ENCODE peak calls at places on chromosomes 11 and 22, in eight cellular contexts. One of them, this sample, is unnamed.

GRCh38 chr11:120532511-120533196 is 21.1 kb downstream of the GRIK4 start:
- DNase-seq in SK-N-SH: no peak
- DNase-seq in cardiac fibroblast: peak; percentile 41
- DNase-seq in CD8-positive, alpha-beta T cell: no peak
- DNase-seq in astrocyte of the spinal cord: peak; percentile 29
- DNase-seq in A673: no peak
- DNase-seq in heart left ventricle: no peak
- DNase-seq in NB4: no peak
- DNase-seq in this sample: no peak

GRCh38 chr11:14423633-14424032 is 64.7 kb upstream of the RRAS2 start:
- DNase-seq in SK-N-SH: no peak
- DNase-seq in cardiac fibroblast: peak; percentile 73
- DNase-seq in CD8-positive, alpha-beta T cell: no peak
- DNase-seq in astrocyte of the spinal cord: peak; percentile 64
- DNase-seq in A673: no peak
- DNase-seq in heart left ventricle: no peak
- DNase-seq in NB4: peak; percentile 64
- DNase-seq in this sample: no peak

GRCh38 chr22:30694638-30695350 is at the start of gene OSBP2:
- DNase-seq in SK-N-SH: peak; percentile 93
- DNase-seq in cardiac fibroblast: no peak
- DNase-seq in CD8-positive, alpha-beta T cell: peak; percentile 57
- DNase-seq in astrocyte of the spinal cord: no peak
- DNase-seq in A673: peak; percentile 23
- DNase-seq in heart left ventricle: peak; percentile 22
- DNase-seq in NB4: no peak
- DNase-seq in this sample: no peak

GRCh38 chr11:1087961-1088926 is 13.6 kb downstream of the MUC2 start:
- DNase-seq in SK-N-SH: no peak
- DNase-seq in cardiac fibroblast: no peak
- DNase-seq in CD8-positive, alpha-beta T cell: no peak
- DNase-seq in astrocyte of the spinal cord: no peak
- DNase-seq in A673: no peak
- DNase-seq in heart left ventricle: no peak
- DNase-seq in NB4: no peak
- DNase-seq in this sample: no peak

GRCh38 chr22:34429314-34429713 is 509.0 kb upstream of the LARGE1 start:
- DNase-seq in SK-N-SH: no peak
- DNase-seq in cardiac fibroblast: no peak
- DNase-seq in CD8-positive, alpha-beta T cell: no peak
- DNase-seq in astrocyte of the spinal cord: no peak
- DNase-seq in A673: no peak
- DNase-seq in heart left ventricle: no peak
- DNase-seq in NB4: peak; percentile 11
- DNase-seq in this sample: no peak

GRCh38 chr22:50314455-50315288 is 7.2 kb upstream of the PLXNB2 start:
- DNase-seq in SK-N-SH: peak; percentile 22
- DNase-seq in cardiac fibroblast: no peak
- DNase-seq in CD8-positive, alpha-beta T cell: peak; percentile 86
- DNase-seq in astrocyte of the spinal cord: no peak
- DNase-seq in A673: no peak
- DNase-seq in heart left ventricle: peak; percentile 43
- DNase-seq in NB4: peak; percentile 80
- DNase-seq in this sample: no peak

GRCh38 chr11:128532016-128532570 is 55.3 kb downstream of the ETS1 start:
- DNase-seq in SK-N-SH: no peak
- DNase-seq in cardiac fibroblast: no peak
- DNase-seq in CD8-positive, alpha-beta T cell: no peak
- DNase-seq in astrocyte of the spinal cord: no peak
- DNase-seq in A673: no peak
- DNase-seq in heart left ventricle: no peak
- DNase-seq in NB4: no peak
- DNase-seq in this sample: no peak

GRCh38 chr11:34512810-34513673 is 552 bp downstream of the ELF5 start:
- DNase-seq in SK-N-SH: peak; percentile 78
- DNase-seq in cardiac fibroblast: peak; percentile 68
- DNase-seq in CD8-positive, alpha-beta T cell: peak; percentile 58
- DNase-seq in astrocyte of the spinal cord: peak; percentile 22
- DNase-seq in A673: peak; percentile 89
- DNase-seq in heart left ventricle: no peak
- DNase-seq in NB4: peak; percentile 67
- DNase-seq in this sample: no peak

GRCh38 chr11:33262016-33262638 is 4.9 kb downstream of the HIPK3 start:
- DNase-seq in SK-N-SH: no peak
- DNase-seq in cardiac fibroblast: peak; percentile 36
- DNase-seq in CD8-positive, alpha-beta T cell: no peak
- DNase-seq in astrocyte of the spinal cord: peak; percentile 19
- DNase-seq in A673: no peak
- DNase-seq in heart left ventricle: no peak
- DNase-seq in NB4: peak; percentile 34
- DNase-seq in this sample: no peak

GRCh38 chr11:60428517-60428916 is 855 bp upstream of the MS4A5 start:
- DNase-seq in SK-N-SH: no peak
- DNase-seq in cardiac fibroblast: peak; percentile 0
- DNase-seq in CD8-positive, alpha-beta T cell: no peak
- DNase-seq in astrocyte of the spinal cord: no peak
- DNase-seq in A673: peak; percentile 5
- DNase-seq in heart left ventricle: no peak
- DNase-seq in NB4: peak; percentile 7
- DNase-seq in this sample: no peak

GRCh38 chr22:20254975-20255946 is 12.9 kb downstream of the RTN4R start:
- DNase-seq in SK-N-SH: peak; percentile 57
- DNase-seq in cardiac fibroblast: no peak
- DNase-seq in CD8-positive, alpha-beta T cell: no peak
- DNase-seq in astrocyte of the spinal cord: no peak
- DNase-seq in A673: no peak
- DNase-seq in heart left ventricle: no peak
- DNase-seq in NB4: peak; percentile 23
- DNase-seq in this sample: no peak

GRCh38 chr11:86902345-86902744 is 52.9 kb downstream of the FZD4 start:
- DNase-seq in SK-N-SH: peak; percentile 40
- DNase-seq in cardiac fibroblast: no peak
- DNase-seq in CD8-positive, alpha-beta T cell: no peak
- DNase-seq in astrocyte of the spinal cord: no peak
- DNase-seq in A673: no peak
- DNase-seq in heart left ventricle: no peak
- DNase-seq in NB4: no peak
- DNase-seq in this sample: no peak

GRCh38 chr11:118079507-118079906 is 2.6 kb downstream of the TMPRSS4 start:
- DNase-seq in SK-N-SH: no peak
- DNase-seq in cardiac fibroblast: no peak
- DNase-seq in CD8-positive, alpha-beta T cell: no peak
- DNase-seq in astrocyte of the spinal cord: no peak
- DNase-seq in A673: no peak
- DNase-seq in heart left ventricle: no peak
- DNase-seq in NB4: no peak
- DNase-seq in this sample: no peak

GRCh38 chr22:49948958-49949913 is 11.3 kb upstream of the PIM3 start:
- DNase-seq in SK-N-SH: no peak
- DNase-seq in cardiac fibroblast: no peak
- DNase-seq in CD8-positive, alpha-beta T cell: no peak
- DNase-seq in astrocyte of the spinal cord: no peak
- DNase-seq in A673: no peak
- DNase-seq in heart left ventricle: no peak
- DNase-seq in NB4: no peak
- DNase-seq in this sample: no peak

GRCh38 chr11:88194990-88195389 is 19.7 kb upstream of the RAB38 start:
- DNase-seq in SK-N-SH: no peak
- DNase-seq in cardiac fibroblast: no peak
- DNase-seq in CD8-positive, alpha-beta T cell: no peak
- DNase-seq in astrocyte of the spinal cord: no peak
- DNase-seq in A673: no peak
- DNase-seq in heart left ventricle: no peak
- DNase-seq in NB4: no peak
- DNase-seq in this sample: no peak

GRCh38 chr11:61071208-61071681 is 31.0 kb upstream of the CD5 start:
- DNase-seq in SK-N-SH: no peak
- DNase-seq in cardiac fibroblast: no peak
- DNase-seq in CD8-positive, alpha-beta T cell: peak; percentile 83
- DNase-seq in astrocyte of the spinal cord: no peak
- DNase-seq in A673: no peak
- DNase-seq in heart left ventricle: no peak
- DNase-seq in NB4: peak; percentile 42
- DNase-seq in this sample: no peak

GRCh38 chr11:2793781-2794418 is 91.7 kb downstream of the CDKN1C start:
- DNase-seq in SK-N-SH: no peak
- DNase-seq in cardiac fibroblast: no peak
- DNase-seq in CD8-positive, alpha-beta T cell: no peak
- DNase-seq in astrocyte of the spinal cord: no peak
- DNase-seq in A673: no peak
- DNase-seq in heart left ventricle: peak; percentile 2
- DNase-seq in NB4: no peak
- DNase-seq in this sample: no peak

GRCh38 chr11:124841765-124842700 is 23.2 kb upstream of the ROBO3 start:
- DNase-seq in SK-N-SH: no peak
- DNase-seq in cardiac fibroblast: no peak
- DNase-seq in CD8-positive, alpha-beta T cell: no peak
- DNase-seq in astrocyte of the spinal cord: no peak
- DNase-seq in A673: no peak
- DNase-seq in heart left ventricle: no peak
- DNase-seq in NB4: no peak
- DNase-seq in this sample: no peak

GRCh38 chr11:61555051-61555969 is 25.6 kb downstream of the SYT7 start:
- DNase-seq in SK-N-SH: peak; percentile 90
- DNase-seq in cardiac fibroblast: no peak
- DNase-seq in CD8-positive, alpha-beta T cell: no peak
- DNase-seq in astrocyte of the spinal cord: no peak
- DNase-seq in A673: peak; percentile 52
- DNase-seq in heart left ventricle: no peak
- DNase-seq in NB4: peak; percentile 26
- DNase-seq in this sample: no peak

GRCh38 chr11:3861698-3862097 is 6.2 kb downstream of the STIM1 start:
- DNase-seq in SK-N-SH: no peak
- DNase-seq in cardiac fibroblast: peak; percentile 17
- DNase-seq in CD8-positive, alpha-beta T cell: no peak
- DNase-seq in astrocyte of the spinal cord: peak; percentile 23
- DNase-seq in A673: no peak
- DNase-seq in heart left ventricle: no peak
- DNase-seq in NB4: peak; percentile 85
- DNase-seq in this sample: no peak

GRCh38 chr11:96303980-96304379 is 39.0 kb downstream of the MAML2 start:
- DNase-seq in SK-N-SH: no peak
- DNase-seq in cardiac fibroblast: no peak
- DNase-seq in CD8-positive, alpha-beta T cell: no peak
- DNase-seq in astrocyte of the spinal cord: no peak
- DNase-seq in A673: no peak
- DNase-seq in heart left ventricle: no peak
- DNase-seq in NB4: no peak
- DNase-seq in this sample: no peak

GRCh38 chr11:47506363-47506762 is 46.6 kb downstream of the CELF1 start:
- DNase-seq in SK-N-SH: no peak
- DNase-seq in cardiac fibroblast: no peak
- DNase-seq in CD8-positive, alpha-beta T cell: no peak
- DNase-seq in astrocyte of the spinal cord: no peak
- DNase-seq in A673: no peak
- DNase-seq in heart left ventricle: no peak
- DNase-seq in NB4: no peak
- DNase-seq in this sample: no peak

DNA sequence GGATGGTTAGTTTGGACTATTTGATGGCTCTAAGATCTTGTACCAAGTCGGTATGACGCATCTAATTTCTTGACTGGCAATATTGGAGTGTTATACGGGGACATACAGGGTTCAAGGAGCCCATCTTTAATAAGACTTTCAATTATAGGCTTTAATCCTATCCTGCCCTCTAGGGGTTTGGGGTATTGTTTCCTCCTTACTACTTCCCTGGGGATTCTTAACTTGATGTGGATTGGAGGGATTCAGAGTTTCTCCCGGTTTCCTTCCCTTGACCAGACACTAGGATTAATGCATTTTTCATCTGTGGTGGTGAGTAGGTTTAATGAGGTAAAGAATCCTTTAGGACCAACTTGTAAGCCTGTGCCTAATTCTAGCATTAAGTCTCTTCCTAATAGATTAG is 18.8 kb downstream of the CYP2D6 start:
- DNase-seq in SK-N-SH: no peak
- DNase-seq in cardiac fibroblast: no peak
- DNase-seq in CD8-positive, alpha-beta T cell: no peak
- DNase-seq in astrocyte of the spinal cord: no peak
- DNase-seq in A673: peak; percentile 43
- DNase-seq in heart left ventricle: no peak
- DNase-seq in NB4: no peak
- DNase-seq in this sample: no peak
- TF ChIP-seq CTCF in SK-N-SH: no peak
- TF ChIP-seq CTCF in cardiac fibroblast: no peak
- TF ChIP-seq CTCF in CD8-positive, alpha-beta T cell: no peak
- TF ChIP-seq CTCF in astrocyte of the spinal cord: no peak
- TF ChIP-seq CTCF in A673: peak; percentile 17
- TF ChIP-seq CTCF in heart left ventricle: no peak
- TF ChIP-seq CTCF in NB4: no peak
- TF ChIP-seq CTCF in this sample: no peak

GRCh38 chr11:125903753-125904659 is at the start of gene DDX25:
- DNase-seq in SK-N-SH: peak; percentile 95
- DNase-seq in cardiac fibroblast: no peak
- DNase-seq in CD8-positive, alpha-beta T cell: no peak
- DNase-seq in astrocyte of the spinal cord: no peak
- DNase-seq in A673: peak; percentile 67
- DNase-seq in heart left ventricle: no peak
- DNase-seq in NB4: no peak
- DNase-seq in this sample: no peak
- H3K4me3 ChIP-seq in SK-N-SH: peak within 1 kb of the TSS; percentile 98
- H3K4me3 ChIP-seq in cardiac fibroblast: no peak within 1 kb of the TSS
- H3K4me3 ChIP-seq in CD8-positive, alpha-beta T cell: peak within 1 kb of the TSS; percentile 58
- H3K4me3 ChIP-seq in astrocyte of the spinal cord: no peak within 1 kb of the TSS
- H3K4me3 ChIP-seq in A673: peak within 1 kb of the TSS; percentile 59
- H3K4me3 ChIP-seq in heart left ventricle: peak within 1 kb of the TSS; percentile 70
- H3K4me3 ChIP-seq in NB4: peak within 1 kb of the TSS; percentile 92
- H3K4me3 ChIP-seq in this sample: peak within 1 kb of the TSS; percentile 73

GRCh38 chr22:29603358-29604191 is at the start of gene NF2:
- DNase-seq in SK-N-SH: peak; percentile 99
- DNase-seq in cardiac fibroblast: peak; percentile 100
- DNase-seq in CD8-positive, alpha-beta T cell: peak; percentile 98
- DNase-seq in astrocyte of the spinal cord: peak; percentile 99
- DNase-seq in A673: peak; percentile 99
- DNase-seq in heart left ventricle: peak; percentile 99
- DNase-seq in NB4: peak; percentile 99
- DNase-seq in this sample: peak; percentile 96
- TF ChIP-seq CTCF in SK-N-SH: peak; percentile 20
- TF ChIP-seq CTCF in cardiac fibroblast: no peak
- TF ChIP-seq CTCF in CD8-positive, alpha-beta T cell: no peak
- TF ChIP-seq CTCF in astrocyte of the spinal cord: no peak
- TF ChIP-seq CTCF in A673: no peak
- TF ChIP-seq CTCF in heart left ventricle: peak; percentile 19
- TF ChIP-seq CTCF in NB4: no peak
- TF ChIP-seq CTCF in this sample: no peak

DNA sequence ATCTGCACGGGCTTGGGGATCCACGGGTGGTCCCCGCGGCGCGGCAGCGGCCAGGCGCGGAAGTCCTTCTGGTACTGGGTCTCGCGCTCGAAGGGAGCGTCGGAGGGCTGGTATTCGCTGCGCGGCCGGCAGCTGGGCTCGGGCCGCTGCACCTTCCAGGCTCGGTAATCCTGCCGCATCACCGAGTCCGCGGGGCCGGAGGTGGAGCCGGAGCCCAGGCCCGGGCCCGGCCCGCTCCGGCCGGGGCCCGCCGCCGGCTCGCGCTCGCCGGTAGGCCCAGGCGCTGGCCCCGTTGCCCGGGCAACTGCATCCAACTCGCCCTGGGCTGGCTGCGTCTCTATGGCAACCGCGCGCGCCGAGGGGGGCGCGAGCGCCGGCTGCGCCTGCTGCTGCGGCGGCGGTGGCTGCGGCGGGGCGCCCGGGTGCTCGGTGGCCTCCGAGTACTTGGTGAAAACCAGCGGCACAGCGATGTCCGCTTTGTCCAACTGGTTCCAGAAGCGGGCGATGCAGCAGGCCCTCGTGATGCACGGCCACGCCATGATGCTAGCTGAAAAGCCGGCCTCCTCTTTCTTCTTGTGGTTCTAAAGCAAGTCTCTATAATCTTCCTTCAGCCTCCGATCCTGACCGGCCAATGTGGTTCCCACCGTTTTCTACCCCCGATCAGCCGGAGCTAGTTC is 869 bp downstream of the MAP6 start:
- DNase-seq in SK-N-SH: peak; percentile 95
- DNase-seq in cardiac fibroblast: peak; percentile 38
- DNase-seq in CD8-positive, alpha-beta T cell: no peak
- DNase-seq in astrocyte of the spinal cord: peak; percentile 27
- DNase-seq in A673: peak; percentile 70
- DNase-seq in heart left ventricle: peak; percentile 61
- DNase-seq in NB4: peak; percentile 23
- DNase-seq in this sample: no peak
- H3K4me3 ChIP-seq in SK-N-SH: peak overlapping the region; percentile 70
- H3K4me3 ChIP-seq in cardiac fibroblast: peak overlapping the region; percentile 46
- H3K4me3 ChIP-seq in CD8-positive, alpha-beta T cell: peak overlapping the region; percentile 39
- H3K4me3 ChIP-seq in astrocyte of the spinal cord: peak overlapping the region; percentile 26
- H3K4me3 ChIP-seq in A673: peak overlapping the region; percentile 38
- H3K4me3 ChIP-seq in heart left ventricle: peak overlapping the region; percentile 61
- H3K4me3 ChIP-seq in NB4: no peak overlapping the region
- H3K4me3 ChIP-seq in this sample: peak overlapping the region; percentile 45